ENCODE peak calls at places on chromosomes 13 and 19, in six cellular contexts. K is uterus, H is IMR-90, V is heart left ventricle, M is ovary, J is tibial nerve. Y is an unnamed sample.

GRCh38 chr19:3880471-3881271 is at the start of gene ATCAY:
- DNase-seq in K (no peak), H (no peak), V (no peak), M (no peak), J (no peak), Y (no peak)

GRCh38 chr19:47438793-47439220 is 19.5 kb upstream of the MEIS3 start:
- DNase-seq in K (no peak), H (no peak), V (no peak), M (no peak), J (no peak), Y (no peak)

GRCh38 chr19:940591-941291 is 14.9 kb downstream of the ARID3A start:
- DNase-seq in K (peak), H (peak), V (peak), M (no peak), J (peak), Y (peak)

GRCh38 chr13:35630551-35631275 is 154.2 kb upstream of the MAB21L1 start:
- DNase-seq in K (no peak), H (peak), V (no peak), M (no peak), J (peak), Y (no peak)

GRCh38 chr19:31534786-31535185 is 185.6 kb upstream of the TSHZ3 start:
- DNase-seq in K (no peak), H (no peak), V (peak), M (no peak), J (no peak), Y (no peak)

GRCh38 chr13:93800342-93800741 is 573.7 kb downstream of the GPC6 start:
- DNase-seq in K (no peak), H (no peak), V (no peak), M (no peak), J (no peak), Y (no peak)

GRCh38 chr19:18421371-18421959 is 2.3 kb downstream of the SSBP4 start:
- DNase-seq in K (peak), H (no peak), V (no peak), M (no peak), J (no peak), Y (no peak)

GRCh38 chr13:110832205-110832479 is 82.7 kb downstream of the ANKRD10 start:
- DNase-seq in K (no peak), H (no peak), V (no peak), M (no peak), J (no peak), Y (no peak)

GRCh38 chr19:12665646-12666304 is 767 bp downstream of the MAN2B1 start:
- DNase-seq in K (no peak), H (peak), V (no peak), M (no peak), J (no peak), Y (no peak)

GRCh38 chr13:39036212-39036611 is 1.7 kb downstream of the PROSER1 start:
- DNase-seq in K (no peak), H (peak), V (no peak), M (no peak), J (no peak), Y (no peak)

GRCh38 chr19:35369522-35369921 is 1.3 kb upstream of the GPR42 start:
- DNase-seq in K (no peak), H (no peak), V (no peak), M (no peak), J (no peak), Y (no peak)

GRCh38 chr13:21069561-21070004 is 8.2 kb upstream of the LATS2 start:
- DNase-seq in K (peak), H (peak), V (peak), M (peak), J (peak), Y (no peak)

GRCh38 chr19:35248310-35249145 is at the start of gene LSR:
- DNase-seq in K (no peak), H (no peak), V (peak), M (peak), J (no peak), Y (peak)

GRCh38 chr13:109743706-109744453 is 42.5 kb downstream of the IRS2 start:
- DNase-seq in K (peak), H (peak), V (no peak), M (peak), J (no peak), Y (no peak)

GRCh38 chr19:3065675-3066357 is 3.5 kb upstream of the TLE5 start:
- DNase-seq in K (no peak), H (no peak), V (no peak), M (no peak), J (no peak), Y (no peak)

GRCh38 chr13:85651440-85651839 is 147.8 kb downstream of the SLITRK6 start:
- DNase-seq in K (no peak), H (peak), V (no peak), M (no peak), J (no peak), Y (no peak)

GRCh38 chr13:40315416-40316064 is 350.9 kb downstream of the FOXO1 start:
- DNase-seq in K (peak), H (no peak), V (no peak), M (no peak), J (no peak), Y (no peak)

GRCh38 chr19:29918891-29919290 is 23.1 kb upstream of the URI1 start:
- DNase-seq in K (no peak), H (no peak), V (no peak), M (no peak), J (no peak), Y (no peak)

GRCh38 chr13:79194272-79194671 is 211.8 kb downstream of the RBM26 start:
- DNase-seq in K (no peak), H (no peak), V (no peak), M (no peak), J (no peak), Y (no peak)

GRCh38 chr19:15769586-15769985 is 17.9 kb upstream of the OR10H5 start:
- DNase-seq in K (no peak), H (no peak), V (no peak), M (no peak), J (no peak), Y (no peak)

GRCh38 chr19:46176116-46176860 is 28.2 kb downstream of the IGFL2 start:
- DNase-seq in K (no peak), H (no peak), V (no peak), M (no peak), J (no peak), Y (peak)

GRCh38 chr19:40403262-40403984 is 9.8 kb downstream of the PRX start:
- DNase-seq in K (peak), H (peak), V (peak), M (peak), J (peak), Y (peak)

GRCh38 chr19:13717194-13717643 is 47.1 kb upstream of the MRI1 start:
- DNase-seq in K (no peak), H (peak), V (no peak), M (no peak), J (no peak), Y (no peak)

GRCh38 chr13:44755872-44756271 is 179.7 kb upstream of the TSC22D1 start:
- DNase-seq in K (no peak), H (peak), V (no peak), M (no peak), J (no peak), Y (no peak)

GRCh38 chr13:42388326-42388725 is 116.4 kb downstream of the AKAP11 start:
- DNase-seq in K (no peak), H (no peak), V (no peak), M (no peak), J (no peak), Y (no peak)

GRCh38 chr13:30869491-30869890 is 36.6 kb upstream of the MEDAG start:
- DNase-seq in K (no peak), H (peak), V (no peak), M (peak), J (no peak), Y (peak)

GRCh38 chr13:67651908-67652307 is 421.8 kb upstream of the PCDH9 start:
- DNase-seq in K (no peak), H (no peak), V (no peak), M (no peak), J (no peak), Y (no peak)

GRCh38 chr19:30088567-30088966 is 146.5 kb downstream of the URI1 start:
- DNase-seq in K (no peak), H (no peak), V (no peak), M (no peak), J (no peak), Y (no peak)

GRCh38 chr19:19062454-19063182 is 1.2 kb upstream of the SLC25A42 start:
- DNase-seq in K (no peak), H (peak), V (no peak), M (no peak), J (no peak), Y (no peak)

GRCh38 chr13:23500858-23501257 is 67.4 kb upstream of the SACS start:
- DNase-seq in K (no peak), H (peak), V (no peak), M (no peak), J (no peak), Y (no peak)

GRCh38 chr13:21986602-21987001 is 315.7 kb downstream of the FGF9 start:
- DNase-seq in K (peak), H (peak), V (peak), M (peak), J (peak), Y (no peak)

GRCh38 chr19:37999309-38000213 is 92.6 kb downstream of the SIPA1L3 start:
- DNase-seq in K (peak), H (peak), V (peak), M (no peak), J (peak), Y (no peak)

GRCh38 chr19:46862974-46863632 is 2.3 kb downstream of the ARHGAP35 start:
- DNase-seq in K (peak), H (no peak), V (no peak), M (no peak), J (no peak), Y (peak)

GRCh38 chr13:99312493-99312883 is 5.3 kb upstream of the GPR183 start:
- DNase-seq in K (peak), H (peak), V (peak), M (peak), J (peak), Y (peak)

GRCh38 chr13:43878897-43879322 is 630 bp downstream of the CCDC122 start:
- DNase-seq in K (peak), H (peak), V (peak), M (peak), J (peak), Y (peak)

GRCh38 chr19:14347999-14348889 is 33.0 kb upstream of the ADGRE5 start:
- DNase-seq in K (peak), H (no peak), V (peak), M (peak), J (peak), Y (peak)

GRCh38 chr19:45045671-45046353 is 7.0 kb downstream of the CLASRP start:
- DNase-seq in K (no peak), H (no peak), V (no peak), M (no peak), J (no peak), Y (no peak)

GRCh38 chr13:101488734-101489133 is 36.3 kb downstream of the ITGBL1 start:
- DNase-seq in K (no peak), H (no peak), V (no peak), M (no peak), J (no peak), Y (no peak)

GRCh38 chr19:19348266-19348665 is 27.6 kb downstream of the MAU2 start:
- DNase-seq in K (no peak), H (no peak), V (no peak), M (no peak), J (no peak), Y (no peak)

GRCh38 chr13:27472441-27472840 is 22.1 kb upstream of the MTIF3 start:
- DNase-seq in K (no peak), H (no peak), V (no peak), M (no peak), J (no peak), Y (no peak)

GRCh38 chr19:58154287-58154678 is 3.7 kb upstream of the ZNF329 start:
- DNase-seq in K (peak), H (peak), V (peak), M (peak), J (no peak), Y (no peak)

GRCh38 chr19:58154679-58155648 is 4.4 kb upstream of the ZNF329 start:
- DNase-seq in K (peak), H (peak), V (peak), M (peak), J (peak), Y (peak)

GRCh38 chr19:58157045-58157728 is 6.6 kb upstream of the ZNF329 start:
- DNase-seq in K (no peak), H (no peak), V (no peak), M (no peak), J (no peak), Y (no peak)

GRCh38 chr19:58150328-58150921 is at the start of gene ZNF329:
- DNase-seq in K (peak), H (peak), V (peak), M (peak), J (peak), Y (peak)

GRCh38 chr19:58153386-58153785 is 2.8 kb upstream of the ZNF329 start:
- DNase-seq in K (no peak), H (no peak), V (no peak), M (no peak), J (no peak), Y (no peak)
- H3K4me3 ChIP-seq in K (no peak), H (no peak), V (no peak), M (no peak), J (no peak), Y (no peak)

GRCh38 chr19:8148088-8148409 is 1.3 kb downstream of the FBN3 start:
- DNase-seq in K (no peak), H (no peak), V (no peak), M (no peak), J (no peak), Y (no peak)
- TF ChIP-seq POLR2A in K (no peak), H (no peak), V (no peak), M (no peak), J (no peak), Y (no peak)

GRCh38 chr19:58451358-58452101 is at the start of gene ZNF324B:
- DNase-seq in K (peak), H (peak), V (peak), M (peak), J (peak), Y (peak)
- TF ChIP-seq CTCF in K (no peak), H (no peak), V (no peak), M (no peak), J (no peak), Y (no peak)

DNA sequence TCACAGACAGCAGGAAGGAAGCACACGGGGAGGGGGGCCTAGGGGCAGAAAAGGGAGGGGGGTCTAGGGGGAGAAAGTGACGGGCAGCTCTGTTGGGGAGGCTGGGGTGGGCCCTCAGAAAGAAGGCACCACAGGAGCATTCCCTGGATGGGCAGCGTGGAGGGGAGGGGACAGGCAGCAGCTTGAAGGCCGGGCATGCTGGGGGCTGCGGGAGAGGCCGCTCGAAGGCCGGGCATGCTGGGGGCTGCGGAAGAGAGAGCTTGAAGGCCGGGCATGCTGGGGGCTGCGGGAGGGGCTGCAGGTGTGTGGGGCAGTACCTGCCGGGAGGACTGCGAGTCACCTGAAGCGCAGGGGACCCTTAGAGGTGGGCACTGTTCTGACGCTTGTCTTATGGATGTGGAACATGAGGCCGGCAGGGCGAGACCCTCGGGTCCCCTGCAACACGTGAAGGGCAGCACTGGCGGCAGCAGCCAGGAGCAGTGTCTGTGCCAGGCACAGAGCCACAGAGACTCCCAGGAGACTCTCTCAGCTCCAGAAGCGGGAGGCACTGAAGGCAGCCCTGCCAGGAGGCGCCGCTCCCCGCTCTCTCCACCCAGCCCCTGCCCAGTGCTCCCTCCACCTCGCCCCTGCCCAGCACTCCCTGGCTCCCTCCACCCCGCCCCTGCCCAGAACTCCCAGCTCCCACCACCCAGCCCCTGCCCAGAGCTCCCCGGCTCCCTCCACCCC is 13.3 kb downstream of the ZNF787 start:
- DNase-seq in K (no peak), H (no peak), V (no peak), M (no peak), J (no peak), Y (no peak)
- H3K4me3 ChIP-seq in K (no peak), H (no peak), V (no peak), M (no peak), J (no peak), Y (no peak)